ENCODE peak calls at places on chromosomes 12 and 14, in five cellular contexts. One of them, this sample, is unnamed.

GRCh38 chr12:31005944-31006361 is 67.7 kb upstream of the DDX11 start:
- DNase-seq in Peyer's patch: peak
- DNase-seq in stomach: no peak
- DNase-seq in left lung: no peak
- DNase-seq in fibroblast of lung: peak
- DNase-seq in this sample: no peak

GRCh38 chr12:28782812-28783211 is 366.3 kb upstream of the FAR2 start:
- DNase-seq in fibroblast of lung: no peak
- DNase-seq in left lung: no peak
- DNase-seq in stomach: no peak
- DNase-seq in Peyer's patch: no peak
- DNase-seq in this sample: no peak

GRCh38 chr12:122819209-122819805 is 15.9 kb upstream of the HIP1R start:
- DNase-seq in Peyer's patch: peak
- DNase-seq in left lung: no peak
- DNase-seq in stomach: no peak
- DNase-seq in fibroblast of lung: no peak
- DNase-seq in this sample: no peak

GRCh38 chr14:82755923-82756322 is 1222.3 kb upstream of the SEL1L start:
- DNase-seq in left lung: no peak
- DNase-seq in stomach: no peak
- DNase-seq in Peyer's patch: no peak
- DNase-seq in fibroblast of lung: peak
- DNase-seq in this sample: no peak

GRCh38 chr12:68587448-68587873 is 23.2 kb upstream of the RAP1B start:
- DNase-seq in left lung: no peak
- DNase-seq in Peyer's patch: peak
- DNase-seq in fibroblast of lung: no peak
- DNase-seq in stomach: no peak
- DNase-seq in this sample: no peak

GRCh38 chr12:62717636-62718035 is 217.3 kb downstream of the PPM1H start:
- DNase-seq in Peyer's patch: no peak
- DNase-seq in stomach: no peak
- DNase-seq in fibroblast of lung: no peak
- DNase-seq in left lung: no peak
- DNase-seq in this sample: no peak

GRCh38 chr12:121858662-121859572 is at the start of gene HPD:
- DNase-seq in fibroblast of lung: peak
- DNase-seq in stomach: no peak
- DNase-seq in Peyer's patch: peak
- DNase-seq in left lung: no peak
- DNase-seq in this sample: no peak

GRCh38 chr12:59499774-59500173 is 96.1 kb upstream of the SLC16A7 start:
- DNase-seq in Peyer's patch: no peak
- DNase-seq in fibroblast of lung: no peak
- DNase-seq in left lung: no peak
- DNase-seq in stomach: no peak
- DNase-seq in this sample: no peak

GRCh38 chr14:103607039-103607668 is 21.9 kb upstream of the KLC1 start:
- DNase-seq in fibroblast of lung: peak
- DNase-seq in left lung: peak
- DNase-seq in stomach: peak
- DNase-seq in Peyer's patch: peak
- DNase-seq in this sample: peak

GRCh38 chr14:31075144-31075543 is 49.0 kb upstream of the STRN3 start:
- DNase-seq in Peyer's patch: no peak
- DNase-seq in stomach: no peak
- DNase-seq in left lung: no peak
- DNase-seq in fibroblast of lung: no peak
- DNase-seq in this sample: no peak

GRCh38 chr12:63668028-63668799 is at the start of gene DPY19L2:
- DNase-seq in stomach: peak
- DNase-seq in fibroblast of lung: peak
- DNase-seq in Peyer's patch: peak
- DNase-seq in left lung: peak
- DNase-seq in this sample: no peak

GRCh38 chr12:121942145-121942718 is 23.8 kb downstream of the CFAP251 start:
- DNase-seq in fibroblast of lung: peak
- DNase-seq in left lung: no peak
- DNase-seq in Peyer's patch: no peak
- DNase-seq in stomach: no peak
- DNase-seq in this sample: no peak

GRCh38 chr14:25122843-25123242 is 72.9 kb upstream of the STXBP6 start:
- DNase-seq in fibroblast of lung: no peak
- DNase-seq in Peyer's patch: no peak
- DNase-seq in stomach: no peak
- DNase-seq in left lung: no peak
- DNase-seq in this sample: no peak

GRCh38 chr12:630656-631632 is 32.3 kb downstream of the NINJ2 start:
- DNase-seq in left lung: peak
- DNase-seq in fibroblast of lung: no peak
- DNase-seq in Peyer's patch: peak
- DNase-seq in stomach: peak
- DNase-seq in this sample: peak

GRCh38 chr12:52836042-52836466 is 1.9 kb upstream of the KRT79 start:
- DNase-seq in fibroblast of lung: no peak
- DNase-seq in stomach: no peak
- DNase-seq in left lung: no peak
- DNase-seq in Peyer's patch: no peak
- DNase-seq in this sample: no peak

GRCh38 chr12:69068431-69068830 is 135.5 kb upstream of the CPM start:
- DNase-seq in Peyer's patch: peak
- DNase-seq in fibroblast of lung: no peak
- DNase-seq in left lung: no peak
- DNase-seq in stomach: peak
- DNase-seq in this sample: no peak

GRCh38 chr12:64102339-64102738 is 119.8 kb downstream of the KICS2 start:
- DNase-seq in stomach: no peak
- DNase-seq in fibroblast of lung: no peak
- DNase-seq in Peyer's patch: no peak
- DNase-seq in left lung: no peak
- DNase-seq in this sample: no peak

GRCh38 chr12:118034429-118035193 is 18.1 kb downstream of the RFC5 start:
- DNase-seq in Peyer's patch: no peak
- DNase-seq in fibroblast of lung: peak
- DNase-seq in left lung: no peak
- DNase-seq in stomach: no peak
- DNase-seq in this sample: no peak

GRCh38 chr12:12432373-12432772 is 75.5 kb downstream of the BORCS5 start:
- DNase-seq in stomach: no peak
- DNase-seq in fibroblast of lung: peak
- DNase-seq in Peyer's patch: no peak
- DNase-seq in left lung: no peak
- DNase-seq in this sample: no peak

GRCh38 chr12:2295941-2296461 is 243.2 kb downstream of the CACNA1C start:
- DNase-seq in left lung: no peak
- DNase-seq in Peyer's patch: no peak
- DNase-seq in fibroblast of lung: peak
- DNase-seq in stomach: no peak
- DNase-seq in this sample: no peak

GRCh38 chr12:112716099-112717093 is 75.2 kb upstream of the RPH3A start:
- DNase-seq in fibroblast of lung: no peak
- DNase-seq in stomach: no peak
- DNase-seq in left lung: no peak
- DNase-seq in Peyer's patch: no peak
- DNase-seq in this sample: no peak

GRCh38 chr12:115451785-115452736 is 768.1 kb upstream of the TBX3 start:
- DNase-seq in stomach: peak
- DNase-seq in left lung: no peak
- DNase-seq in fibroblast of lung: no peak
- DNase-seq in Peyer's patch: peak
- DNase-seq in this sample: no peak

GRCh38 chr14:75184447-75184846 is 8.0 kb upstream of the TMED10 start:
- DNase-seq in fibroblast of lung: no peak
- DNase-seq in left lung: no peak
- DNase-seq in stomach: no peak
- DNase-seq in Peyer's patch: no peak
- DNase-seq in this sample: no peak

GRCh38 chr14:69175130-69175529 is 16.2 kb upstream of the EXD2 start:
- DNase-seq in fibroblast of lung: no peak
- DNase-seq in stomach: no peak
- DNase-seq in Peyer's patch: no peak
- DNase-seq in left lung: no peak
- DNase-seq in this sample: no peak

GRCh38 chr12:49055978-49056754 is 4.4 kb downstream of the KMT2D start:
- DNase-seq in stomach: peak
- DNase-seq in fibroblast of lung: peak
- DNase-seq in left lung: no peak
- DNase-seq in Peyer's patch: peak
- DNase-seq in this sample: no peak

GRCh38 chr12:66713984-66714383 is 35.1 kb upstream of the GRIP1 start:
- DNase-seq in stomach: no peak
- DNase-seq in fibroblast of lung: no peak
- DNase-seq in Peyer's patch: no peak
- DNase-seq in left lung: no peak
- DNase-seq in this sample: no peak

GRCh38 chr12:83005534-83006197 is 319.0 kb downstream of the TMTC2 start:
- DNase-seq in stomach: no peak
- DNase-seq in fibroblast of lung: no peak
- DNase-seq in left lung: no peak
- DNase-seq in Peyer's patch: no peak
- DNase-seq in this sample: no peak

GRCh38 chr12:92055877-92056276 is 89.8 kb downstream of the BTG1 start:
- DNase-seq in Peyer's patch: peak
- DNase-seq in fibroblast of lung: no peak
- DNase-seq in left lung: no peak
- DNase-seq in stomach: peak
- DNase-seq in this sample: no peak

GRCh38 chr14:104087981-104088850 is 2.7 kb downstream of the ASPG start:
- DNase-seq in stomach: peak
- DNase-seq in Peyer's patch: peak
- DNase-seq in left lung: no peak
- DNase-seq in fibroblast of lung: no peak
- DNase-seq in this sample: no peak

GRCh38 chr12:113889076-113889475 is 77.0 kb downstream of the RBM19 start:
- DNase-seq in stomach: no peak
- DNase-seq in left lung: no peak
- DNase-seq in Peyer's patch: no peak
- DNase-seq in fibroblast of lung: no peak
- DNase-seq in this sample: no peak

GRCh38 chr12:67457799-67458680 is 188.9 kb downstream of the CAND1 start:
- DNase-seq in left lung: no peak
- DNase-seq in Peyer's patch: no peak
- DNase-seq in stomach: no peak
- DNase-seq in fibroblast of lung: no peak
- DNase-seq in this sample: no peak

GRCh38 chr12:6872073-6873048 is 742 bp downstream of the SPSB2 start:
- DNase-seq in Peyer's patch: peak
- DNase-seq in left lung: peak
- DNase-seq in fibroblast of lung: peak
- DNase-seq in stomach: peak
- DNase-seq in this sample: peak

GRCh38 chr14:100147181-100147631 is 12.2 kb downstream of the DEGS2 start:
- DNase-seq in fibroblast of lung: no peak
- DNase-seq in left lung: peak
- DNase-seq in stomach: no peak
- DNase-seq in Peyer's patch: peak
- DNase-seq in this sample: no peak

GRCh38 chr14:104650057-104650980 is 39.1 kb upstream of the INF2 start:
- DNase-seq in stomach: peak
- DNase-seq in Peyer's patch: peak
- DNase-seq in fibroblast of lung: peak
- DNase-seq in left lung: peak
- DNase-seq in this sample: peak

DNA sequence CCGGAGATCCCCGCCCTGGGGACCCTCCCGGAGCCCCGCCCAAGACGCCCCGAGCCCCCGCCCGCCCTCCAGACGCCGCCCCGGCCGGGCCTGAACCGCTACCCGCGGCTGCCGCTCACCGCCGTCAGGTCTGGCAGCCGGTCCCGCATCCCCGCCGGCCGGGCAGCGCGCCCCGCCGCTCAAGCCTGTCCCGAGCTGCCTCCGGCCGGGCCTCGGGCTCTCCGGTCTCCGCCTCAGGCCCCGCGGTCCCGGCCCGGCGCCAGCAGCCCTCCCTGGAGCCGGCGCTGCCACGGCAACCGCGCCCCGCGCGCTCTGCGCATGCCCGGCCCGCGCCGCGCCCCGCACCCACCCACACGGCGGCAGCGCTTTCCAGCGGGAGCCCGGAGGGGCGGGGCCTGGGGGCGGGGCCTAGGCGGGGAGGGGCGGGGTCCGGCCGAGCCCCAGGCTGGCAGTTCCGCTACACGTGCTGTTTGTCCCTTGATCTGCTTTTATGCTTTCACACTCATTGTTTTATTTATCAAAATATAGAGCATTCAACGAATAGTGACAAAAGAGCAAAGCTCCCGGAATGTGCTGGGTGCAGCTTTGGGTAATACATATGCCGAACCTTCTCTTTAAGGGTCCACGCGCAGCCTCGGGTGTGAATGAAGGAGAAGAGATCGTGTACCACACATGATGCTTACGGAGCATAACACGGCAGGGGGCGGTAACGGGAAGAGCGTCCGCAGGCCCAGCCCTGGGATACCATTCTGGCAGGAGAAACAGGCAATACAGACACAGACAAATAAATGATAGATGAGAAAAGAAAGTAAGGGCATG is at the start of gene STX2:
- DNase-seq in Peyer's patch: peak
- DNase-seq in left lung: peak
- DNase-seq in fibroblast of lung: peak
- DNase-seq in stomach: peak
- DNase-seq in this sample: peak
- TF ChIP-seq CTCF in Peyer's patch: no peak
- TF ChIP-seq CTCF in left lung: no peak
- TF ChIP-seq CTCF in fibroblast of lung: peak
- TF ChIP-seq CTCF in stomach: no peak
- TF ChIP-seq CTCF in this sample: no peak

GRCh38 chr12:3655331-3655900 is 97.5 kb downstream of the CRACR2A start:
- DNase-seq in stomach: no peak
- DNase-seq in Peyer's patch: no peak
- DNase-seq in left lung: no peak
- DNase-seq in fibroblast of lung: peak
- DNase-seq in this sample: no peak
- TF ChIP-seq CTCF in stomach: no peak
- TF ChIP-seq CTCF in Peyer's patch: no peak
- TF ChIP-seq CTCF in left lung: no peak
- TF ChIP-seq CTCF in fibroblast of lung: peak
- TF ChIP-seq CTCF in this sample: no peak

DNA sequence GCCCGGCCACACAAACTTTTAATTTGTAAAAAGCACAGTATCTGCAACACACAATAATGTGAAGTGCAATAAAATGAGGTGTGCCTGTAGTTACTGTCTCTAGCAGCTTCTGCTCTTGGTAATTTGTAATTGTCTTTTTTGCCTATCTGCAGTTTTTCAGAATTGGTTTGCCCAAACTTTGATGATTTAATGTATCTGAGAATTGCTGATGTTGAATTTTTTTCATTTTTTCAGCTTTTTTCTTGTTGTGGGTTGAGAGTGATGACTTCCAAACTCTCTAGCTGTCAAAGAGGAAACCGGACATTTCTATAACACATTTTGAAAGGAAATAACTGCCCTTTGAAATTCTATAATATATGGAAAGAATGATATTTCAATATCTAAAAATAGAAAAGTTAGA is 236.9 kb downstream of the RERGL start:
- DNase-seq in stomach: no peak
- DNase-seq in Peyer's patch: no peak
- DNase-seq in fibroblast of lung: no peak
- DNase-seq in left lung: no peak
- DNase-seq in this sample: no peak
- TF ChIP-seq CTCF in stomach: no peak
- TF ChIP-seq CTCF in Peyer's patch: no peak
- TF ChIP-seq CTCF in fibroblast of lung: no peak
- TF ChIP-seq CTCF in left lung: no peak
- TF ChIP-seq CTCF in this sample: no peak

GRCh38 chr12:57476162-57476992 is 3.3 kb downstream of the ARHGAP9 start:
- DNase-seq in Peyer's patch: peak
- DNase-seq in stomach: peak
- DNase-seq in fibroblast of lung: no peak
- DNase-seq in left lung: peak
- DNase-seq in this sample: peak
- TF ChIP-seq CTCF in Peyer's patch: no peak
- TF ChIP-seq CTCF in stomach: no peak
- TF ChIP-seq CTCF in fibroblast of lung: no peak
- TF ChIP-seq CTCF in left lung: no peak
- TF ChIP-seq CTCF in this sample: no peak

This sample was measured in activated B cell treated with CpG ODN at 0.5 μM for 24 hours.